ENCODE peak calls at places on chromosomes 12 and 14, in eight cellular contexts. R is HL-60; U is tibial nerve; Q is heart left ventricle; E is thoracic aorta; H is uterus; I is CD4-positive, CD25-positive, alpha-beta regulatory T cell; X is colonic mucosa. B is an unnamed sample.

GRCh38 chr12:18283776-18284175 is 22.5 kb downstream of the PIK3C2G start:
- DNase-seq in R (no peak), U (no peak), Q (no peak), E (no peak), H (peak), I (no peak), X (no peak), B (no peak)

GRCh38 chr12:28645891-28646290 is 455.6 kb downstream of the CCDC91 start:
- DNase-seq in R (no peak), U (no peak), Q (no peak), E (no peak), H (no peak), I (no peak), X (no peak), B (no peak)

GRCh38 chr12:92928431-92928961 is 599 bp downstream of the EEA1 start:
- DNase-seq in R (peak), U (peak), Q (peak), E (no peak), H (peak), I (peak), X (peak), B (no peak)

GRCh38 chr12:80912906-80913769 is 24.6 kb downstream of the LIN7A start:
- DNase-seq in R (no peak), U (no peak), Q (no peak), E (no peak), H (no peak), I (no peak), X (no peak), B (no peak)

GRCh38 chr12:56517854-56518253 is 3.8 kb upstream of the RBMS2 start:
- DNase-seq in R (no peak), U (no peak), Q (no peak), E (no peak), H (no peak), I (no peak), X (no peak), B (no peak)

GRCh38 chr12:115338566-115339294 is 654.8 kb upstream of the TBX3 start:
- DNase-seq in R (no peak), U (no peak), Q (no peak), E (no peak), H (no peak), I (no peak), X (no peak), B (no peak)

GRCh38 chr12:89673603-89674002 is 35.0 kb downstream of the ATP2B1 start:
- DNase-seq in R (no peak), U (no peak), Q (no peak), E (no peak), H (no peak), I (no peak), X (no peak), B (no peak)

GRCh38 chr12:121792607-121793500 is 634 bp downstream of the RHOF start:
- DNase-seq in R (peak), U (no peak), Q (peak), E (no peak), H (no peak), I (peak), X (no peak), B (peak)

GRCh38 chr12:33825986-33826602 is 196.2 kb upstream of the ALG10 start:
- DNase-seq in R (no peak), U (no peak), Q (no peak), E (no peak), H (no peak), I (no peak), X (no peak), B (no peak)

GRCh38 chr14:104694475-104694950 is 5.1 kb downstream of the INF2 start:
- DNase-seq in R (no peak), U (no peak), Q (no peak), E (no peak), H (no peak), I (no peak), X (no peak), B (no peak)

GRCh38 chr14:64628940-64629403 is 75.3 kb upstream of the PLEKHG3 start:
- DNase-seq in R (no peak), U (no peak), Q (no peak), E (no peak), H (peak), I (no peak), X (no peak), B (no peak)

GRCh38 chr14:64708148-64709004 is 4.2 kb downstream of the PLEKHG3 start:
- DNase-seq in R (peak), U (no peak), Q (peak), E (no peak), H (no peak), I (no peak), X (peak), B (peak)

GRCh38 chr14:93481758-93482157 is 51.0 kb downstream of the UNC79 start:
- DNase-seq in R (no peak), U (no peak), Q (no peak), E (no peak), H (no peak), I (no peak), X (no peak), B (no peak)

GRCh38 chr12:30015661-30016060 is 231.9 kb upstream of the TMTC1 start:
- DNase-seq in R (no peak), U (no peak), Q (no peak), E (no peak), H (no peak), I (no peak), X (no peak), B (no peak)

GRCh38 chr14:91244501-91244901 is at the start of gene GPR68:
- DNase-seq in R (peak), U (no peak), Q (peak), E (no peak), H (no peak), I (peak), X (peak), B (no peak)

GRCh38 chr12:115216300-115216699 is 532.3 kb upstream of the TBX3 start:
- DNase-seq in R (no peak), U (no peak), Q (no peak), E (no peak), H (no peak), I (no peak), X (no peak), B (no peak)

GRCh38 chr12:4829793-4830162 is 79.9 kb upstream of the KCNA1 start:
- DNase-seq in R (peak), U (no peak), Q (no peak), E (no peak), H (no peak), I (no peak), X (no peak), B (no peak)

GRCh38 chr14:100819453-100819828 is 6.5 kb upstream of the MEG3 start:
- DNase-seq in R (no peak), U (no peak), Q (no peak), E (no peak), H (no peak), I (no peak), X (no peak), B (no peak)

GRCh38 chr12:4812621-4813327 is 92.6 kb downstream of the GALNT8 start:
- DNase-seq in R (peak), U (no peak), Q (no peak), E (no peak), H (no peak), I (no peak), X (no peak), B (no peak)

GRCh38 chr12:62438098-62438692 is 28.4 kb upstream of the MON2 start:
- DNase-seq in R (peak), U (peak), Q (no peak), E (no peak), H (peak), I (peak), X (peak), B (peak)

GRCh38 chr12:94525951-94526350 is 66.3 kb upstream of the CEP83 start:
- DNase-seq in R (peak), U (no peak), Q (no peak), E (no peak), H (no peak), I (no peak), X (no peak), B (no peak)

GRCh38 chr12:23729354-23729753 is 220.1 kb downstream of the SOX5 start:
- DNase-seq in R (no peak), U (no peak), Q (no peak), E (no peak), H (no peak), I (no peak), X (no peak), B (no peak)

GRCh38 chr14:103093856-103094405 is 594 bp upstream of the EXOC3L4 start:
- DNase-seq in R (no peak), U (no peak), Q (no peak), E (no peak), H (no peak), I (no peak), X (no peak), B (no peak)

GRCh38 chr14:103095210-103095778 is 769 bp downstream of the EXOC3L4 start:
- DNase-seq in R (no peak), U (no peak), Q (no peak), E (no peak), H (no peak), I (no peak), X (peak), B (no peak)

GRCh38 chr14:103091883-103092222 is 2.7 kb upstream of the EXOC3L4 start:
- DNase-seq in R (no peak), U (no peak), Q (no peak), E (no peak), H (no peak), I (no peak), X (no peak), B (no peak)

GRCh38 chr14:103096387-103096786 is 1.9 kb downstream of the EXOC3L4 start:
- DNase-seq in R (no peak), U (no peak), Q (no peak), E (no peak), H (no peak), I (no peak), X (no peak), B (no peak)

GRCh38 chr14:103094406-103095209 is at the start of gene EXOC3L4:
- DNase-seq in R (no peak), U (no peak), Q (no peak), E (no peak), H (no peak), I (no peak), X (peak), B (no peak)
- H3K4me3 ChIP-seq in R (no peak), U (peak), Q (peak), E (no peak), H (no peak), I (no peak), X (peak), B (no peak)

GRCh38 chr12:45289245-45290217 is 73.6 kb downstream of the ANO6 start:
- DNase-seq in R (no peak), U (no peak), Q (no peak), E (no peak), H (no peak), I (no peak), X (no peak), B (no peak)

GRCh38 chr12:45290218-45290609 is 74.3 kb downstream of the ANO6 start:
- DNase-seq in R (no peak), U (no peak), Q (no peak), E (no peak), H (no peak), I (no peak), X (no peak), B (no peak)

GRCh38 chr12:45291518-45291917 is 75.6 kb downstream of the ANO6 start:
- DNase-seq in R (no peak), U (no peak), Q (no peak), E (no peak), H (no peak), I (no peak), X (no peak), B (no peak)

GRCh38 chr12:45296046-45296586 is 80.2 kb downstream of the ANO6 start:
- DNase-seq in R (no peak), U (no peak), Q (no peak), E (no peak), H (no peak), I (no peak), X (no peak), B (no peak)

GRCh38 chr12:45292486-45293195 is 76.7 kb downstream of the ANO6 start:
- DNase-seq in R (no peak), U (no peak), Q (no peak), E (no peak), H (peak), I (no peak), X (no peak), B (no peak)
- H3K27ac ChIP-seq in R (no peak), U (peak), Q (peak), E (peak), H (peak), I (no peak), X (no peak), B (no peak)

DNA sequence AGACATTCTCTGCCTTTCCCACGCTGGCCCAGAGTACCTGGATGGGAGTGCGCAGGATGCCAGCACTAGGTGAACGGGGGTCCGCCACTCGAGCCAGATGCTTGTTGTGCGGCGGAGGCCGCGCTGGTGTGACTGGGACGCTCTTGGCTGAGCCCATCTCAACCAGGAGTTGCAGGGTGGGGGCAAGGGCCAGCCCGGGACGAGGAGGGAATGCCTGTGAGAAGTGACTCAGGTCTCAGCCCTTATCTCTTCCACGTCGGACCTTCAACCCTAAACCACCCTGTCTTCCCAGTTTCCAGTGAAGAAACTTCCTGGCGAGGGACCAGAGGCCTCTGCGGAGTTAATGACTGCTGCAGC is 312 bp downstream of the CDCA3 start:
- DNase-seq in R (no peak), U (no peak), Q (no peak), E (no peak), H (no peak), I (no peak), X (no peak), B (no peak)
- H3K4me3 ChIP-seq in R (peak), U (peak), Q (peak), E (peak), H (no peak), I (peak), X (peak), B (no peak)

DNA sequence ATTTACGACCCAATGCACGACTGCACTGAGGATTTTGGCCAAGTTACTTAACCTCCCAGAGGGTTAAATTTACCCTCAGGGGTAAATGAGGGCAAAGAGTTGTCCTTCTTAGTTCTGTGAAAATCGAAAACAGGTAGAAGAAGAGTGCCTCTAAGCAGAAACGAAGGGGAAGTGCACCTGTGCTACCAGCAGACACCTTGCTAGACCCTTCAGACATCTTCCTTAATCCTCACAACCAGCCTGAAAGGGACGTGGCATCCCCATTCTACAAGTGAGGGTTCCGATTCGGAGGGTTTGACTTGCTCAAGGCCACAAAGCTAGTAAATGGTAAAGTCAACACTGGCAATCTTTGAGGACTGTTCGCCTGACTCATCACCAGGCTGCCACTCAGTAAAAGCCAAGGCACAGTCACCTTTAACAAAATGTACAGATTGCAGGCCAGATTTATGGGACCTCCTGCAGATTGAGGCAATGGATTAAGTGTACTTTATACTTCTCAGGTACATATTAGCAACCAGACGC is 1.6 kb downstream of the GSG1 start:
- DNase-seq in R (no peak), U (no peak), Q (no peak), E (no peak), H (no peak), I (peak), X (peak), B (peak)
- H3K27ac ChIP-seq in R (peak), U (peak), Q (peak), E (peak), H (peak), I (peak), X (peak), B (peak)